ENCODE peak calls at places on chromosomes 12 and 14, in five cellular contexts. R, Z, I, D and P are unnamed samples.

GRCh38 chr12:116060765-116061164 is 216.7 kb downstream of the MED13L start:
- DNase-seq in Z (no peak), I (no peak), R (no peak), D (no peak), P (no peak)

GRCh38 chr12:51827925-51828818 is 20.3 kb downstream of the FIGNL2 start:
- DNase-seq in Z (peak; percentile 41), R (no peak), I (peak; percentile 83), D (no peak), P (no peak)

GRCh38 chr14:89564999-89565398 is 148.0 kb upstream of the FOXN3 start:
- DNase-seq in R (no peak), Z (no peak), I (no peak), D (no peak), P (no peak)

GRCh38 chr14:84885061-84885460 is 644.9 kb upstream of the FLRT2 start:
- DNase-seq in Z (no peak), D (no peak), R (no peak), I (no peak), P (no peak)

GRCh38 chr14:92670967-92671366 is 77.5 kb downstream of the LGMN start:
- DNase-seq in Z (no peak), I (peak; percentile 89), R (no peak), D (no peak), P (no peak)

GRCh38 chr14:98731286-98731685 is 540.7 kb downstream of the BCL11B start:
- DNase-seq in I (no peak), D (no peak), R (no peak), Z (no peak), P (no peak)

GRCh38 chr12:108342985-108343384 is 3.9 kb upstream of the CMKLR1 start:
- DNase-seq in R (peak; percentile 43), Z (no peak), I (peak; percentile 78), D (no peak), P (no peak)

GRCh38 chr12:116538076-116538591 is 21.0 kb upstream of the MAP1LC3B2 start:
- DNase-seq in R (no peak), I (no peak), Z (no peak), D (no peak), P (no peak)

GRCh38 chr12:80745851-80746250 is 29.1 kb downstream of the MYF5 start:
- DNase-seq in D (no peak), I (no peak), Z (no peak), R (no peak), P (no peak)

GRCh38 chr12:53538209-53538689 is 31.0 kb upstream of the NPFF start:
- DNase-seq in D (no peak), R (no peak), Z (peak; percentile 31), I (no peak), P (no peak)

GRCh38 chr12:63400746-63401145 is 249.7 kb upstream of the AVPR1A start:
- DNase-seq in D (no peak), I (peak; percentile 17), R (no peak), Z (no peak), P (no peak)

GRCh38 chr12:29796823-29797263 is 13.1 kb upstream of the TMTC1 start:
- DNase-seq in I (peak; percentile 96), R (no peak), Z (peak; percentile 47), D (peak; percentile 23), P (no peak)

GRCh38 chr14:36495666-36496065 is 24.4 kb downstream of the NKX2-1 start:
- DNase-seq in I (no peak), Z (no peak), D (no peak), R (no peak), P (no peak)

GRCh38 chr12:124485371-124485770 is 82.0 kb downstream of the NCOR2 start:
- DNase-seq in Z (no peak), R (no peak), D (no peak), I (no peak), P (no peak)

GRCh38 chr12:102452605-102453004 is 27.8 kb downstream of the IGF1 start:
- DNase-seq in D (no peak), R (no peak), Z (no peak), I (no peak), P (no peak)

GRCh38 chr14:56244138-56244789 is 126.1 kb downstream of the PELI2 start:
- DNase-seq in Z (no peak), D (no peak), R (no peak), I (peak; percentile 14), P (no peak)

GRCh38 chr12:130224613-130225012 is 62.3 kb downstream of the FZD10 start:
- DNase-seq in I (no peak), Z (no peak), R (no peak), D (no peak), P (no peak)

GRCh38 chr12:79326225-79326624 is 364.5 kb downstream of the PAWR start:
- DNase-seq in I (no peak), R (no peak), Z (no peak), D (no peak), P (no peak)

GRCh38 chr14:102568115-102568614 is 24.3 kb upstream of the RCOR1 start:
- DNase-seq in R (no peak), Z (no peak), I (peak; percentile 62), D (no peak), P (no peak)

GRCh38 chr12:92859650-92860386 is 69.3 kb downstream of the EEA1 start:
- DNase-seq in R (no peak), I (no peak), Z (no peak), D (no peak), P (no peak)

GRCh38 chr14:52602131-52602530 is 49.5 kb downstream of the GPR137C start:
- DNase-seq in D (no peak), I (no peak), R (no peak), Z (no peak), P (no peak)

GRCh38 chr12:88529531-88530488 is 50.5 kb downstream of the KITLG start:
- DNase-seq in D (no peak), I (no peak), Z (no peak), R (no peak), P (no peak)

GRCh38 chr12:32609966-32610365 is 69.1 kb upstream of the DNM1L start:
- DNase-seq in D (no peak), Z (no peak), I (no peak), R (no peak), P (no peak)

GRCh38 chr14:104202259-104203070 is 64.1 kb downstream of the KIF26A start:
- DNase-seq in R (no peak), Z (no peak), I (no peak), D (no peak), P (peak; percentile 83)

GRCh38 chr14:74356892-74357575 is 8.8 kb downstream of the VRTN start:
- DNase-seq in D (no peak), Z (no peak), R (no peak), I (no peak), P (peak; percentile 52)

DNA sequence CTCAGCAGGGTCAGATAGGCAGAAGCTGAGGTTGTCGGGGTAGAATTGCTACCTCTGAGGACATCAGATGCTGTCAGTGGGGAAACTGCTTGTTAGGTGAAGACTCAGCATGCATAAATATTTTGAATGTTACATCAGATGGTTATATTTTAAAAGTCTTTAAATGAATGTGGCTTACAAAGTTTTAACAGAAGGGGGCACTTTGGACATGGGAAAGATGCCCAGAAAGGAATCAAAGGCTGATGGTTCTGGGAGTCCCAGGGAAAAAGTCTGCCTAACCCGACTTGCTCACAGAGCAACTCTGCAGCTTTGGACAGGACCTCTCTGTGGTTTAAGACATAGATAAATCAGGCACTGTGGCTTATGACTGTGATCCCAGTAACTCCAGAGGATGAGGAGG is 474.8 kb downstream of the ATP23 start:
- DNase-seq in I (peak; percentile 36), D (no peak), Z (no peak), R (no peak), P (no peak)
- TF ChIP-seq CTCF in I (peak; percentile 57), D (no peak), Z (no peak), R (no peak), P (no peak)

GRCh38 chr12:47882796-47883546 is 21.8 kb downstream of the VDR start:
- DNase-seq in I (peak; percentile 15), Z (peak; percentile 62), R (no peak), D (no peak), P (peak; percentile 87)
- H3K27ac ChIP-seq in I (no peak overlapping the region), Z (peak overlapping the region; percentile 85), R (no peak overlapping the region), D (no peak overlapping the region), P (peak overlapping the region; percentile 11)

DNA sequence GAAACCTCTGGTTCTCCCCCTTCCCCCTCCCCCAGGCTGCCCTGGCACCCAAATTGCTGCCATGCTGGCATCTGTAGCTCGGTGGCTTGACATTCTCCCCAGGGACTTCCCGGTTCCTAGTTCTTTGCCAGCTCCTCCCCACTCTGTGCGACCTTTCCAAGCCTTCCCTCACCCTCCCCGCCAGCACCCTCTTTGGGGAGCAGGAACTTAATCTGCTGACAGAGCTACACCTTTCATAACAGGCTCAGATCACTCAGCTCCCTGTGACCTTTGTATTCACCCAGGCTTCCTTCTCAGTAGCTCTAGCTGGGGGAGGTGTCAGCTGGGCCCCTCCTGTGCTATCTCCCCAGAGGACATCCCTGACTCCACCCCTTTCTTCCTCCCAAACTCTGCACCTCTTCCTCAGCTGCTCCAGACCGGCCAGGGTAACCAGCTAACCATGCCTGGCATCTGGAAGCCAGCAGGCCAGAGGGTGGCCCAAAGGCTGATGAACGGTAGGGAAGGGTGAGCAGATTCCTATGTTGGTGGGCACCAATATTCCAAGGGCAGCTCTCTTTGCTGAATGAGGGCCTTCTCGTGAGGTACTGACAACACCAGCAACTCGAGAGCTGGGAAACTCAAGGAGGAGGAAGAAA is 1.8 kb upstream of the COX14 start:
- DNase-seq in I (peak; percentile 73), R (peak; percentile 80), D (peak; percentile 37), Z (peak; percentile 50), P (peak; percentile 83)
- TF ChIP-seq CTCF in I (no peak), R (no peak), D (no peak), Z (no peak), P (no peak)

GRCh38 chr12:105433804-105434203 is 103.3 kb downstream of the C12orf75 start:
- DNase-seq in I (peak; percentile 68), D (no peak), Z (no peak), R (no peak), P (no peak)
- H3K27ac ChIP-seq in I (peak overlapping the region; percentile 3), D (no peak overlapping the region), Z (no peak overlapping the region), R (no peak overlapping the region), P (no peak overlapping the region)

DNA sequence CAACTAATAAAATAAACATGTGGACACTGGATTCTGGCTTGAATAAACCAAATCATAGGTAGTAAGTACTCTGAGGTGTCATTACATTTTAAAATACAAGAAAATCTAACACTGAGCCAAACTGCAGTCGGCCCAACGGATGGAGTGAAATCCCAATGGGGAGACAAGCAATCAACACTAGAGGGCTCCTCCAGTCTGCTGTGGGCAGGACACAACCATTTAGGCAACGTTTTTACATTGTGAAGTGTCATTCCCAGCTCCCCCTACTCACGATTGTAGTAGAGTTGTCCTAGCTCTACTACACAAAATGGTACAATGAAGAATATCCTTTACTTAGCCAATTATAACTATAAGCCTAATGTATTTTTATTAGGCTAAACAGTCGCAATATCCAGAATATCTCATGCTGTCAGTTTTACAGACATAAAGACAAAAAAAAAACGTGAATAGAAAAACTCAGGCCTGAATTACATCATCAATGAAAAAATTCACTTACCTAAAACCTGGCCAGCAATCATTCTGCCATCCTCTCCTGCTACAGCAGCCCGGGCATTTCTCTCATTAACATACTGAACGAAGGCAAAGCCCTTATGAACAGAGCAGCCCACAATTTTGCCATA is 35.7 kb downstream of the HNRNPC start:
- DNase-seq in Z (no peak), I (no peak), D (no peak), R (no peak), P (no peak)
- TF ChIP-seq CTCF in Z (no peak), I (peak; percentile 44), D (no peak), R (no peak), P (peak; percentile 21)

DNA sequence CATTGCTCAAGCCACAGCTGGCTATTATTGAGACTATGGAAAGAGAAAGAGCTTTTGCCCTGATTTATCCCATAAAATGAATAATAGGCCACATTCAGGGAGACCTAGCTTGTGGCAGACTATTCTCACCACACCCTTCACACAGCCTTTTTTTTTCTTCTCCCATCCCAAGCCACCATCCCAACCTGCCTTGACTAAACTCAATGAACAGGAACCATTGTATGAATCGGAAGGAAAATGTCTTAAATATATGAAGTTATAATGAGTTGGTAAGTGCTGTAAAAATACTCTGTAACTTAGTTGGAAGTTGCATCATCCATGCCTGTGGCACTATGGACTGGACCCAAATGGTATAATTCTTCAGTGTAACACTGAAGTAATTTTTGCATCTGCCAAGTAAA is 338.4 kb downstream of the RAD51B start:
- DNase-seq in I (no peak), R (no peak), Z (peak; percentile 63), D (no peak), P (no peak)
- H3K27ac ChIP-seq in I (no peak overlapping the region), R (no peak overlapping the region), Z (peak overlapping the region; percentile 71), D (peak overlapping the region; percentile 58), P (no peak overlapping the region)